ENCODE peak calls at places on chromosomes 3 and 15, in six cellular contexts. K is WTC11; I is stimulated activated CD8-positive, alpha-beta memory T cell treated with anti-CD3 and anti-CD28 coated beads, Interleukin-12 subunit alpha, Interleukin-12 subunit beta, amount 100 ng/mL, for 1 hour; S is K562; L is activated naive CD8-positive, alpha-beta T cell treated with anti-CD3 and anti-CD28 coated beads, Interleukin-2, amount 50 U/mL, for 24 hours; W is activated naive CD4-positive, alpha-beta T cell. P is an unnamed sample.

GRCh38 chr3:197749315-197749600 is 425 bp upstream of the FYTTD1 start:
- DNase-seq in I (peak), K (peak), W (peak), L (peak), S (peak), P (no peak)

GRCh38 chr15:99100245-99101173 is 4.4 kb upstream of the SYNM start:
- DNase-seq in S (peak), K (peak), L (peak), W (peak), I (no peak), P (no peak)

GRCh38 chr3:72340476-72341379 is 507.5 kb downstream of the SHQ1 start:
- DNase-seq in W (no peak), L (no peak), K (no peak), I (no peak), S (no peak), P (no peak)

GRCh38 chr15:32838338-32838737 is 120.5 kb downstream of the GREM1 start:
- DNase-seq in W (no peak), K (no peak), S (no peak), I (no peak), L (no peak), P (no peak)

GRCh38 chr3:58034738-58035511 is 26.7 kb downstream of the FLNB start:
- DNase-seq in K (no peak), L (no peak), W (no peak), I (peak), S (peak), P (no peak)

GRCh38 chr15:44836094-44836493 is 99.8 kb downstream of the TRIM69 start:
- DNase-seq in I (no peak), L (no peak), K (no peak), W (no peak), S (no peak), P (no peak)

GRCh38 chr15:63909819-63910437 is 76.2 kb upstream of the HERC1 start:
- DNase-seq in I (no peak), S (no peak), W (no peak), L (no peak), K (no peak), P (no peak)

GRCh38 chr3:53056442-53056841 is 10.6 kb upstream of the SFMBT1 start:
- DNase-seq in W (no peak), K (no peak), L (no peak), S (peak), I (no peak), P (no peak)

GRCh38 chr3:46701211-46701939 is at the start of gene TMIE:
- DNase-seq in W (peak), L (no peak), K (no peak), I (no peak), S (no peak), P (no peak)

GRCh38 chr15:99482993-99483392 is 82.8 kb upstream of the MEF2A start:
- DNase-seq in S (no peak), L (no peak), K (no peak), I (no peak), W (no peak), P (no peak)

GRCh38 chr3:127071597-127072001 is 88.7 kb downstream of the PLXNA1 start:
- DNase-seq in I (no peak), K (no peak), L (no peak), S (no peak), W (no peak), P (no peak)

GRCh38 chr3:197750863-197751737 is 1.4 kb downstream of the FYTTD1 start:
- DNase-seq in I (no peak), S (no peak), L (peak), K (no peak), W (peak), P (no peak)

GRCh38 chr3:141237701-141238521 is 6.3 kb downstream of the PXYLP1 start:
- DNase-seq in K (no peak), L (peak), S (no peak), I (no peak), W (no peak), P (no peak)

GRCh38 chr3:170049146-170050000 is 11.6 kb downstream of the GPR160 start:
- DNase-seq in S (no peak), K (no peak), I (no peak), W (no peak), L (no peak), P (no peak)

GRCh38 chr3:143203848-143204247 is 84.3 kb downstream of the CHST2 start:
- DNase-seq in K (no peak), L (no peak), W (no peak), S (no peak), I (no peak), P (no peak)

GRCh38 chr3:32453346-32453745 is 49.3 kb downstream of the CMTM6 start:
- DNase-seq in I (no peak), L (no peak), W (no peak), K (no peak), S (no peak), P (no peak)

GRCh38 chr3:9947025-9947995 is 4.9 kb downstream of the PRRT3 start:
- DNase-seq in L (no peak), S (no peak), K (peak), I (no peak), W (no peak), P (no peak)

P was measured in NCI-H1048.